ENCODE peak calls at places on chromosome 5, in four cellular contexts. C is A549; Z is HTR-8/SVneo; X is effector memory CD4-positive, alpha-beta T cell. J is an unnamed sample.

GRCh38 chr5:158174918-158175663 is 316.1 kb upstream of the CLINT1 start:
- DNase-seq in C (peak), Z (peak), X (no peak), J (peak)

GRCh38 chr5:6435356-6435755 is 13.3 kb upstream of the UBE2QL1 start:
- DNase-seq in C (no peak), Z (no peak), X (no peak), J (no peak)

GRCh38 chr5:73106335-73106734 is 14.0 kb upstream of the TMEM171 start:
- DNase-seq in C (no peak), Z (no peak), X (no peak), J (no peak)

GRCh38 chr5:162657076-162657475 is 589.5 kb downstream of the GABRG2 start:
- DNase-seq in C (no peak), Z (no peak), X (no peak), J (no peak)

GRCh38 chr5:54243483-54244080 is 66.8 kb downstream of the ARL15 start:
- DNase-seq in C (peak), Z (peak), X (no peak), J (no peak)

GRCh38 chr5:55993013-55993412 is 1.8 kb downstream of the IL6ST start:
- DNase-seq in C (no peak), Z (no peak), X (no peak), J (peak)

GRCh38 chr5:53425598-53426516 is 54.6 kb upstream of the FST start:
- DNase-seq in C (no peak), Z (no peak), X (no peak), J (no peak)

GRCh38 chr5:53944981-53945380 is 365.4 kb downstream of the ARL15 start:
- DNase-seq in C (no peak), Z (no peak), X (no peak), J (no peak)

GRCh38 chr5:146042628-146043279 is 62.6 kb downstream of the PLAC8L1 start:
- DNase-seq in C (no peak), Z (peak), X (no peak), J (no peak)

GRCh38 chr5:95669540-95669939 is 13.3 kb downstream of the SPATA9 start:
- DNase-seq in C (no peak), Z (no peak), X (no peak), J (no peak)

GRCh38 chr5:43039468-43040286 is 442 bp downstream of the ANXA2R start:
- DNase-seq in C (peak), Z (no peak), X (peak), J (peak)

J was measured in hippocampal formation.